ENCODE peak calls at places on chromosome 15, in six cellular contexts. W is GM12878, T is HCT116, J is K562, Z is WTC11, R is HepG2. L is an unnamed sample.

GRCh38 chr15:94287794-94288246 is 56.5 kb downstream of the MCTP2 start:
- DNase-seq in J (no peak), W (peak; percentile 66), R (no peak), Z (no peak), T (no peak), L (no peak)

GRCh38 chr15:66496951-66497501 is 536 bp downstream of the SNAPC5 start:
- DNase-seq in W (no peak), Z (no peak), J (peak; percentile 39), R (peak; percentile 15), T (no peak), L (no peak)

GRCh38 chr15:62932436-62932835 is 110.1 kb upstream of the TPM1 start:
- DNase-seq in J (no peak), Z (no peak), W (no peak), R (no peak), T (no peak), L (no peak)

GRCh38 chr15:77107531-77108355 is 36.8 kb upstream of the TSPAN3 start:
- DNase-seq in J (peak; percentile 37), W (no peak), Z (peak; percentile 79), R (peak; percentile 41), T (no peak), L (peak; percentile 72)

GRCh38 chr15:44788748-44789147 is 52.4 kb downstream of the TRIM69 start:
- DNase-seq in W (no peak), R (no peak), J (no peak), T (no peak), Z (no peak), L (no peak)

GRCh38 chr15:38440353-38441129 is 13.4 kb upstream of the FAM98B start:
- DNase-seq in J (peak; percentile 74), T (peak; percentile 47), Z (peak; percentile 27), R (peak; percentile 75), W (peak; percentile 44), L (peak; percentile 62)

GRCh38 chr15:42402806-42403205 is 43.5 kb downstream of the CAPN3 start:
- DNase-seq in W (no peak), R (no peak), J (no peak), T (no peak), Z (no peak), L (no peak)

GRCh38 chr15:99987119-99987506 is 253.9 kb upstream of the LYSMD4 start:
- DNase-seq in T (no peak), W (no peak), Z (no peak), R (no peak), J (no peak), L (no peak)

GRCh38 chr15:89430530-89431341 is 65.6 kb downstream of the RHCG start:
- DNase-seq in T (peak; percentile 57), Z (peak; percentile 96), R (peak; percentile 49), W (peak; percentile 31), J (peak; percentile 90), L (peak; percentile 100)

GRCh38 chr15:38130739-38131498 is 121.7 kb upstream of the SPRED1 start:
- DNase-seq in Z (no peak), T (no peak), J (no peak), R (no peak), W (peak; percentile 51), L (no peak)

GRCh38 chr15:52224211-52224610 is 33.0 kb upstream of the GNB5 start:
- DNase-seq in Z (no peak), R (no peak), W (no peak), T (no peak), J (no peak), L (no peak)

GRCh38 chr15:63970723-63971426 is 75.4 kb downstream of the DAPK2 start:
- DNase-seq in Z (no peak), W (peak; percentile 85), R (no peak), T (no peak), J (no peak), L (no peak)

GRCh38 chr15:80160570-80161156 is 7.9 kb downstream of the FAH start:
- DNase-seq in T (no peak), Z (no peak), J (no peak), W (peak; percentile 39), R (peak; percentile 87), L (no peak)

GRCh38 chr15:48868549-48868948 is 9.4 kb upstream of the EID1 start:
- DNase-seq in Z (no peak), W (no peak), T (no peak), J (no peak), R (no peak), L (no peak)

GRCh38 chr15:57324590-57324890 is 51.8 kb upstream of the CGNL1 start:
- DNase-seq in Z (no peak), T (no peak), R (no peak), J (no peak), W (no peak), L (no peak)

GRCh38 chr15:57324944-57325679 is 51.2 kb upstream of the CGNL1 start:
- DNase-seq in W (no peak), T (no peak), Z (no peak), J (no peak), R (no peak), L (no peak)

GRCh38 chr15:57323299-57323805 is 53.0 kb upstream of the CGNL1 start:
- DNase-seq in Z (no peak), T (no peak), W (no peak), J (no peak), R (no peak), L (no peak)

GRCh38 chr15:57322602-57323250 is 53.6 kb upstream of the CGNL1 start:
- DNase-seq in W (no peak), Z (no peak), T (no peak), R (no peak), J (peak; percentile 39), L (no peak)

GRCh38 chr15:57323806-57324589 is 52.3 kb upstream of the CGNL1 start:
- DNase-seq in W (no peak), T (peak; percentile 90), Z (no peak), R (no peak), J (peak; percentile 98), L (no peak)
- TF ChIP-seq MAX in W (no peak), T (no peak), Z (no peak), R (no peak), J (no peak), L (no peak)

DNA sequence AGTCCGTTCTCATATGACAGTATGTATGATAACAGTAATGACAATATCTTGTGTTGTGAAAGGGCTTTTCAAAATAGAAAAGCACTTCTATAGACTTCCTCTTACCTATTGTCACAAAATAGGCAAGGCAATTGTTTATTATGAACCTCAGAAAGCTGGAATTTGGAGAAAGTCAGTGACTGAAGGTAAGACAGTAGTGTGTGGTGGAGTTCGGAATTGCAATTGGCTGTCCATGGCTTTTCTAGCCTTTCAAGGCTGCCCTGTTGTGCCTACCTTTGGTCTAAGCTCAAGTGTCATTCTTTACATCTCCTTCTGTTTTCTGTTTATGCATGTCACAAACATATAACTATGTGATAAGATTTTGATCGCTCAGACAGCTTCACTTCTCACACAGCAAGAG is 219.3 kb upstream of the NR2E3 start:
- DNase-seq in R (no peak), Z (no peak), T (no peak), J (no peak), W (no peak), L (no peak)
- TF ChIP-seq CTCF in R (no peak), Z (no peak), T (no peak), J (no peak), W (no peak), L (no peak)

DNA sequence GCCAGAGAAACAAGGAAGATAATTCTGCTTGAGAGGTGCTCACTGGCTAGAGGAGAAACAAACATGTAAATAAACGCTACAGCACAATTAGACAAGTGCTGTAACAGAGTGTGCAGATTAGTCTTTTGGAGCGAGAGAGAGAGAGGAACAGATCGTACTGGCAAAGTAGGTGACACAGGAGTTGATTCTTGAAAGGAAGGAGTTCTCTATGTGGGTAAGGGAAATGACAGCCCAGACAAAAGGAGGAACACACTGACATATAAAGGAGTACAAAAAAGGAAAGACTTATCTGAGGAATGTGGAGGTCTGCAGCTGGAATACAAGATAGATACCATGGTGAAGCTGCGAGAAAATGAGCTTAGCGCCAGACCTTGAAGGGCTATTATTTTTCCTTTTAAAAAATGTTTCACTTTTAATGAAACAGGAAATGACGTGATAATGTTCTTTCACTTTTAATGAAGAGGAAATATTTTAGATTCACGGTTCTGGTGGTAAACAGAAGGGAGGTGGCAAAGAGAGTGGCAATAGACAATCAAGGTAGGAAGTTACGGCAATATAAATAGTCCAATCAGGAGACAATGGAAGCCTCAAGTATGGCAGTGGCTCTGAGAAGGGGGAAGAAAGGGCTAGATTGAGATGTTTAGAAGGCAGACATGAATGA is 202.9 kb downstream of the VPS13C start:
- DNase-seq in W (no peak), R (no peak), Z (no peak), J (no peak), T (no peak), L (no peak)
- TF ChIP-seq SP1 in W (no peak), R (no peak), Z (no peak), J (no peak), T (no peak), L (no peak)

GRCh38 chr15:71201471-71201870 is 86.2 kb downstream of the THSD4 start:
- DNase-seq in R (no peak), J (no peak), Z (no peak), W (no peak), T (no peak), L (no peak)
- TF ChIP-seq MAX in R (no peak), J (no peak), Z (no peak), W (no peak), T (no peak), L (no peak)

DNA sequence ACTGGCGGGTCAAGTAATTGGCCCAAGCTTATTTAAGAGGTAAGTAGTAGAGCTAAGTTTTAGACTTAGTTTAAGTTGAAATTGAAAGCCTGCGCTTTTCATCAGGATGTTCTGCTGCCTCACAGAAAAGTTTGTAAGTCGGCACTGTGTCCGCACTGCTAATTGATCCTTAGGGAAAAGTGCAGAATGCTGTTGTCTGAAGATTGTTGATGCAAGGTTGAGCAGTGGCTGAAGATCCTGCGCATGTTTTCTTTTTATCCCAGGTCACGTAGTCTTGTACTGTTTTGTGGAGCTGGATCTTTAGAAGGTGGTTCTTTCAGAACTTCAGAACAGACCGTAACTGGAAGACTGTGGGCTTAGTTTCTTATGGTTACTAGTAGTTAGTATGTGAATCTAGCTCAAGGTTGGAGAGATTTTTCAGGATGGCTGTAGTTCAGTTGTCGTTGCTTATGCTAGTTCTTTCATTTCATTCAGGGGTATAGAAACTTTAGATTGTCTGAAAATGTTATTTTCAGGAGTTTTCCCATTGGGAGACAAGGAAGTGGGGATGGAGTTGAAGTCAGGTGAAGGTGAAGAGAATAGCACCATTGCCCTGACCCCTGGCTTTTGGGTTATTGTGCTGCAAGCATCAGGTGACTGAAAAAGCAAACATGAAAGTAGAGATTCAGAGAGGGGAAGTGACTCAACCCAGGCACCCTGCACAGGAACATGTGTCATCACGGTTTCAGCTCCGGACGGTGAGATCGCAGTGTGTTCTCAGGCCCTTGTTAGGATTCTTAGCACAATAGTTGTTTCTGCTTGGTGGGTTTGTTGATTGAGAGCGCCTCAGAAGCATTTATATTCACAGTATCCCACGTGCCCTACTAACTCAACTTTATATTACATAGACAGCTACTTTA is 32.8 kb downstream of the AKAP13 start:
- DNase-seq in Z (no peak), R (peak; percentile 90), J (no peak), W (peak; percentile 96), T (peak; percentile 88), L (no peak)
- TF ChIP-seq CTCF in Z (no peak), R (peak; percentile 11), J (no peak), W (peak; percentile 29), T (no peak), L (no peak)

GRCh38 chr15:84961114-84961452 is 20.6 kb upstream of the PDE8A start:
- DNase-seq in T (no peak), Z (no peak), W (no peak), R (no peak), J (peak; percentile 55), L (no peak)
- TF ChIP-seq SP1 in T (no peak), Z (no peak), W (no peak), R (no peak), J (no peak), L (no peak)

L was measured in H1.